ENCODE peak calls at places on chromosomes 4 and X, in four cellular contexts. B is WTC11, T is HepG2, E is K562. K is an unnamed sample.

GRCh38 chr4:71151054-71151453 is 157.6 kb downstream of the DCK start:
- DNase-seq in B (no peak), T (no peak), E (no peak), K (no peak)

GRCh38 chr4:2083826-2084160 is 24.7 kb downstream of the NAT8L start:
- DNase-seq in B (no peak), T (no peak), E (no peak), K (no peak)

GRCh38 chr4:189600598-189601435 is 339.9 kb upstream of the FRG1 start:
- DNase-seq in B (no peak), T (no peak), E (no peak), K (no peak)

GRCh38 chr4:81366786-81367185 is 104.9 kb downstream of the RASGEF1B start:
- DNase-seq in B (no peak), T (no peak), E (no peak), K (no peak)

GRCh38 chr4:8079031-8079885 is 79.4 kb downstream of the ABLIM2 start:
- DNase-seq in B (no peak), T (no peak), E (peak), K (no peak)

GRCh38 chrX:77003530-77003929 is 443.7 kb upstream of the FGF16 start:
- DNase-seq in B (no peak), T (no peak), E (no peak), K (no peak)

GRCh38 chr4:80918004-80918403 is 112.5 kb upstream of the BMP3 start:
- DNase-seq in B (no peak), T (no peak), E (no peak), K (no peak)

GRCh38 chr4:84877051-84877833 is 89.2 kb downstream of the WDFY3 start:
- DNase-seq in B (no peak), T (no peak), E (no peak), K (no peak)

GRCh38 chrX:105837227-105837626 is 14.9 kb downstream of the NRK start:
- DNase-seq in B (no peak), T (no peak), E (no peak), K (no peak)

GRCh38 chrX:11423362-11423818 is 130.2 kb downstream of the AMELX start:
- DNase-seq in B (no peak), T (no peak), E (peak), K (peak)

GRCh38 chr4:45701616-45702015 is 422.2 kb downstream of the GABRG1 start:
- DNase-seq in B (no peak), T (no peak), E (no peak), K (no peak)

GRCh38 chrX:133444196-133444595 is 28.9 kb upstream of the GPC4 start:
- DNase-seq in B (no peak), T (no peak), E (no peak), K (no peak)

GRCh38 chr4:150679018-150679766 is 97.2 kb downstream of the MAB21L2 start:
- DNase-seq in B (no peak), T (peak), E (no peak), K (no peak)

GRCh38 chr4:121096629-121097028 is 24.3 kb upstream of the NDNF start:
- DNase-seq in B (no peak), T (peak), E (peak), K (no peak)

DNA sequence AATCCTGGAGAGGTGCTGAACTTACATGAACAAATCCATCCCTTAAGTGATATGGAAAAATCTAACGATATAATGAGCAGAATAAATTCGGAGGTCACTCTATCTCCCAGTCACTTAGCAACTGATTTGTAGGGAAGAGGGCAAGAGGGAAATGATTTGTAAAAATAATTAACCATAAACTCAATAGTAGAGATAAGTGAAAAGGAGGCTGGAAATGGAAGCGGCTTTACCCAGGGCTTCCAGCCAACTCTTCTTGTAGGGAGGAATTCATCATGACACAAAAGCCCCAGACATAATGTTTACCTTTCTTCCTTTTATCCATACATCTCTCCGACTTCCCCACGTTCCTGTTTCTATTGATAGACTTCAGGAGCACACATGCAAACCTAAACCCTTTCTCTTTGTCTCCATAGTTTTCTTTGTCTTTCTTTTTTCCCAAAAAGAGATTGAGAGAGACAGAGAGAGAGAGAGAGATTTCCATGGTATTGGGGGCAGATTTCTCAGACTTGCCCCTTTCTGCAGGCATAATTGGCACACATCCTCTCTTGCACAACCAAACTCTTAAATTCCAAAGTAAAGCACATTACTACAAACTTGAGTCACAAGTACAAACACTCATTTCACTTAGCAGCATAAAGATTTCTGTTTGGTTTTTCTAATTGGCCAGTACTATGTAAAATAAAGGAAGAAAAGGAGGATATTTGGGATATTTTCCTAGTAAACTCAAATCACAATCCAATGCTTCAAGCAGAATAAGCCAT is 141.0 kb downstream of the MAPK10 start:
- DNase-seq in B (no peak), T (no peak), E (no peak), K (no peak)
- TF ChIP-seq CREM in B (no peak), T (no peak), E (no peak), K (no peak)

GRCh38 chr4:76626686-76627465 is 191.8 kb downstream of the SHROOM3 start:
- DNase-seq in B (no peak), T (peak), E (peak), K (no peak)
- TF ChIP-seq CREM in B (no peak), T (no peak), E (no peak), K (no peak)

GRCh38 chr4:6684656-6685055 is 9.0 kb upstream of the S100P start:
- DNase-seq in B (no peak), T (no peak), E (no peak), K (no peak)

GRCh38 chr4:6676722-6677558 is 16.7 kb upstream of the S100P start:
- DNase-seq in B (no peak), T (no peak), E (no peak), K (no peak)

GRCh38 chr4:6680372-6681034 is 13.2 kb upstream of the S100P start:
- DNase-seq in B (peak), T (no peak), E (peak), K (no peak)

GRCh38 chr4:6682862-6683590 is 10.7 kb upstream of the S100P start:
- DNase-seq in B (no peak), T (no peak), E (no peak), K (no peak)

GRCh38 chr4:6681191-6681590 is 12.5 kb upstream of the S100P start:
- DNase-seq in B (peak), T (no peak), E (peak), K (no peak)
- TF ChIP-seq CREM in B (no peak), T (no peak), E (peak), K (no peak)

GRCh38 chrX:111039606-111040005 is 56.4 kb upstream of the PAK3 start:
- DNase-seq in B (peak), T (no peak), E (no peak), K (no peak)

GRCh38 chrX:111035991-111036390 is 60.0 kb upstream of the PAK3 start:
- DNase-seq in B (no peak), T (no peak), E (no peak), K (no peak)

GRCh38 chrX:111040377-111041017 is 55.5 kb upstream of the PAK3 start:
- DNase-seq in B (no peak), T (no peak), E (no peak), K (no peak)

GRCh38 chrX:111035256-111035655 is 60.7 kb upstream of the PAK3 start:
- DNase-seq in B (no peak), T (no peak), E (no peak), K (no peak)

GRCh38 chrX:111041018-111041462 is 55.0 kb upstream of the PAK3 start:
- DNase-seq in B (no peak), T (peak), E (no peak), K (no peak)
- TF ChIP-seq CREM in B (no peak), T (no peak), E (no peak), K (no peak)

DNA sequence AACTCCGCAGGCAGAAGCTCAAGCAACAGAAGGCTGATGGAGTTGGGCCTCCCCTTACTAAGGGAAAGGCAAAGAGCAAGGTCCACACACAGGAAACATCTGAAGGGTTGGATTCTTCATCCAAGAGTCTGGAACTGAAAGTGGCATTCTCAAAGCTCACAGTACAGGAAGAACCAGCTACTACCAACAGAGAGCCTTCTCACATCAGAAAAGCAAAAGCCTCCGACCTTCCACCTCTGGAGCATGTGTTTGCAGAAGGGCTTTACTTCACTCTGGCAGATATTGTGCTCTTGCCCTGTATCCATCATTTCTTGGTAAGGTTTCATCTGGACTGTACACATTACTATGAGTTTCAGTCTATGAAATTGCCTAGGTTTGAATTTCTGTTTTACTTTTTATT is 10.6 kb downstream of the GSTCD start:
- DNase-seq in B (no peak), T (peak), E (no peak), K (no peak)
- TF ChIP-seq CREM in B (no peak), T (no peak), E (no peak), K (no peak)

GRCh38 chrX:70979136-70979762 is 48.4 kb upstream of the SLC7A3 start:
- DNase-seq in B (peak), T (peak), E (peak), K (no peak)
- TF ChIP-seq CREM in B (no peak), T (no peak), E (no peak), K (no peak)

DNA sequence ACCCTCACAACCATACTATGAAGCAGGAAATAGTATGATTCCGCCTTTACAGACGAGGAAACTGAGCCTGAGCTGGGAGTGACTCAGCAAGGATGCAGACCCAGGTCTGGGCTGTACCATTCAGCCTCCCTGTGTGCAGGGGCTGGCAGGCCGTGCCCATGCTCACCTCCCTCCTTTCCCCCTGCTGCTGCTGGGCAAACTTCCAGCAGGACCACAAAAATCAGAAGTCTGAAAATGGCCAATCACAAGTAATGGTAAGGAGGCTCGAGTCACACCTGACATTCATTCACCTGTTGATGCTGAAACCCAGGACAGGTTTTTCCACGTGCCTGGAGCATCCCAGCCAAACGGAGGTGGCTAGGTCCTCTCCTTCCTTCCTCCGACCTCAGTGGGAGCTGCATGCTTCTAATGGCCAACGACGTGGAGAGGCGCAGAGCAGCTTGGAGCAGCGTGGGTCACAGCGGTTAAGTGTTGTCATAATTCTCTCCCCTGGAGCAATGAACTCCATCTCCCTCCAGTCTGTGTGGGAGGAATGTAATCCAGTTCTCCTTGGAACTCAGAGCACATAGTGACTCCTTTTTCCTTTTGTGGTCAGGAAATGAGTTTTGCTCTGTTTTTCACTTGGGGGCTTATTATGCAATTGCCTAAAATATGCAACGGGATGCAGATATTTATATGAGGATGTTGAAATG is 371.7 kb downstream of the BCOR start:
- DNase-seq in B (no peak), T (no peak), E (no peak), K (no peak)
- TF ChIP-seq CREM in B (no peak), T (no peak), E (no peak), K (no peak)

GRCh38 chr4:54265366-54265765 is 36.3 kb downstream of the PDGFRA start:
- DNase-seq in B (no peak), T (no peak), E (no peak), K (no peak)

GRCh38 chr4:54272051-54272450 is 43.0 kb downstream of the PDGFRA start:
- DNase-seq in B (no peak), T (no peak), E (no peak), K (no peak)

GRCh38 chr4:54271464-54271863 is 42.4 kb downstream of the PDGFRA start:
- DNase-seq in B (no peak), T (no peak), E (no peak), K (no peak)

GRCh38 chr4:54268151-54268550 is 39.1 kb downstream of the PDGFRA start:
- DNase-seq in B (no peak), T (no peak), E (no peak), K (no peak)
- TF ChIP-seq CREM in B (no peak), T (no peak), E (no peak), K (no peak)

K was measured in GM12878.